ENCODE peak calls at places on chromosome 11, in nine cellular contexts. J is COR-L47; F is fibroblast of villous mesenchyme; K is activated CD4-positive, alpha-beta T cell treated with anti-CD3 and anti-CD28 coated beads, Interleukin-2, amount 10 ng/mL, durations not matched to agents 7 days and 5 days; B is GOT3; A is fibroblast of lung; G is CD8-positive, alpha-beta T cell; Y is NCI-H446 treated with DMSO at 0.1 percent for 48 hours; Z is NCI-H187 treated with DMSO at 0.1 percent for 48 hours. H is an unnamed sample.

GRCh38 chr11:128420943-128421342 is 166.4 kb downstream of the ETS1 start:
- DNase-seq in J (no peak), F (peak; percentile 95), K (no peak), B (no peak), A (peak; percentile 96), G (no peak), Y (no peak), Z (no peak), H (peak; percentile 95)

GRCh38 chr11:2182692-2183474 is 11.3 kb upstream of the TH start:
- DNase-seq in J (no peak), F (no peak), K (no peak), B (no peak), A (no peak), G (no peak), Y (no peak), Z (no peak), H (no peak)

GRCh38 chr11:101586965-101587364 is 3.2 kb upstream of the TRPC6 start:
- DNase-seq in J (no peak), F (no peak), K (no peak), B (no peak), A (no peak), G (no peak), Y (no peak), Z (no peak), H (no peak)

GRCh38 chr11:123302751-123303195 is 107.7 kb upstream of the CLMP start:
- DNase-seq in J (no peak), F (peak; percentile 24), K (no peak), B (no peak), A (peak; percentile 65), G (no peak), Y (no peak), Z (no peak), H (peak; percentile 55)

GRCh38 chr11:119484741-119485605 is 62.0 kb upstream of the THY1 start:
- DNase-seq in J (no peak), F (no peak), K (no peak), B (no peak), A (no peak), G (no peak), Y (no peak), Z (no peak), H (peak; percentile 7)

GRCh38 chr11:128342511-128343133 is 244.7 kb downstream of the ETS1 start:
- DNase-seq in J (peak; percentile 82), F (peak; percentile 27), K (peak; percentile 62), B (peak; percentile 11), A (peak; percentile 81), G (peak; percentile 57), Y (no peak), Z (no peak), H (peak; percentile 88)

GRCh38 chr11:88292156-88292844 is 45.2 kb downstream of the CTSC start:
- DNase-seq in J (peak; percentile 78), F (no peak), K (no peak), B (no peak), A (peak; percentile 18), G (no peak), Y (peak; percentile 73), Z (no peak), H (peak; percentile 32)

GRCh38 chr11:106086135-106086534 is 8.7 kb downstream of the AASDHPPT start:
- DNase-seq in J (no peak), F (no peak), K (no peak), B (no peak), A (no peak), G (no peak), Y (no peak), Z (no peak), H (peak; percentile 28)

GRCh38 chr11:19076744-19077589 is 16.4 kb upstream of the MRGPRX2 start:
- DNase-seq in J (peak; percentile 34), F (peak; percentile 35), K (peak; percentile 67), B (no peak), A (peak; percentile 16), G (peak; percentile 62), Y (peak; percentile 4), Z (peak; percentile 39), H (peak; percentile 61)

GRCh38 chr11:65103476-65103875 is 7.5 kb downstream of the VPS51 start:
- DNase-seq in J (no peak), F (no peak), K (no peak), B (no peak), A (no peak), G (no peak), Y (no peak), Z (no peak), H (no peak)

GRCh38 chr11:86719781-86720463 is 47.5 kb upstream of the ME3 start:
- DNase-seq in J (no peak), F (no peak), K (no peak), B (no peak), A (peak; percentile 98), G (no peak), Y (peak; percentile 27), Z (no peak), H (peak; percentile 63)

GRCh38 chr11:15627560-15627959 is 512.8 kb downstream of the INSC start:
- DNase-seq in J (no peak), F (no peak), K (no peak), B (no peak), A (peak; percentile 70), G (no peak), Y (no peak), Z (no peak), H (no peak)

GRCh38 chr11:61921446-61921845 is 4.1 kb upstream of the RAB3IL1 start:
- DNase-seq in J (no peak), F (no peak), K (no peak), B (no peak), A (no peak), G (no peak), Y (no peak), Z (no peak), H (no peak)

GRCh38 chr11:32034149-32034548 is 56.7 kb upstream of the RCN1 start:
- DNase-seq in J (no peak), F (peak; percentile 77), K (no peak), B (no peak), A (peak; percentile 100), G (no peak), Y (no peak), Z (no peak), H (peak; percentile 97)

GRCh38 chr11:65426839-65427690 is 4.5 kb downstream of the NEAT1 start:
- DNase-seq in J (no peak), F (peak; percentile 84), K (no peak), B (no peak), A (peak; percentile 83), G (peak; percentile 38), Y (no peak), Z (no peak), H (peak; percentile 86)

H was measured in choroid plexus epithelial cell.